ENCODE peak calls at places on chromosomes 6 and 20, in four cellular contexts. One of them, this sample, is unnamed.
A peak's percentile ranks its signal among the peaks of the same experiment; 100 is the strongest.

GRCh38 chr20:8007490-8007889 is 12.1 kb downstream of the TMX4 start:
- DNase-seq in sigmoid colon: no peak
- DNase-seq in H54: no peak
- DNase-seq in body of pancreas: no peak
- DNase-seq in this sample: no peak

GRCh38 chr6:77669913-77670312 is 17.1 kb downstream of the MEI4 start:
- DNase-seq in sigmoid colon: no peak
- DNase-seq in H54: no peak
- DNase-seq in body of pancreas: no peak
- DNase-seq in this sample: no peak

GRCh38 chr6:35674594-35674993 is 14.1 kb downstream of the FKBP5 start:
- DNase-seq in sigmoid colon: no peak
- DNase-seq in H54: no peak
- DNase-seq in body of pancreas: no peak
- DNase-seq in this sample: no peak

GRCh38 chr6:158219229-158219628 is 51.1 kb downstream of the GTF2H5 start:
- DNase-seq in sigmoid colon: no peak
- DNase-seq in H54: peak; percentile 39
- DNase-seq in body of pancreas: no peak
- DNase-seq in this sample: no peak

GRCh38 chr20:60022849-60023248 is 64.6 kb downstream of the CDH26 start:
- DNase-seq in sigmoid colon: no peak
- DNase-seq in H54: no peak
- DNase-seq in body of pancreas: no peak
- DNase-seq in this sample: no peak

GRCh38 chr6:118558811-118559217 is 10.7 kb downstream of the PLN start:
- DNase-seq in sigmoid colon: no peak
- DNase-seq in H54: no peak
- DNase-seq in body of pancreas: no peak
- DNase-seq in this sample: no peak

GRCh38 chr6:150293423-150294280 is 75.2 kb upstream of the IYD start:
- DNase-seq in sigmoid colon: no peak
- DNase-seq in H54: peak; percentile 14
- DNase-seq in body of pancreas: no peak
- DNase-seq in this sample: no peak

GRCh38 chr6:116399287-116399686 is 28.5 kb downstream of the DSE start:
- DNase-seq in sigmoid colon: no peak
- DNase-seq in H54: no peak
- DNase-seq in body of pancreas: no peak
- DNase-seq in this sample: no peak

GRCh38 chr6:39239527-39240154 is 10.4 kb upstream of the KCNK5 start:
- DNase-seq in sigmoid colon: peak; percentile 68
- DNase-seq in H54: no peak
- DNase-seq in body of pancreas: no peak
- DNase-seq in this sample: no peak

GRCh38 chr6:91483415-91483814 is 896.5 kb upstream of the MAP3K7 start:
- DNase-seq in sigmoid colon: no peak
- DNase-seq in H54: no peak
- DNase-seq in body of pancreas: no peak
- DNase-seq in this sample: no peak

GRCh38 chr20:4740774-4741431 is 19.2 kb downstream of the PRND start:
- DNase-seq in sigmoid colon: no peak
- DNase-seq in H54: peak; percentile 30
- DNase-seq in body of pancreas: peak; percentile 49
- DNase-seq in this sample: no peak

GRCh38 chr20:64049060-64049886 is at the start of gene SOX18:
- DNase-seq in sigmoid colon: no peak
- DNase-seq in H54: no peak
- DNase-seq in body of pancreas: no peak
- DNase-seq in this sample: peak; percentile 76

GRCh38 chr20:63706852-63707557 is 771 bp downstream of the ARFRP1 start:
- DNase-seq in sigmoid colon: peak; percentile 73
- DNase-seq in H54: peak; percentile 62
- DNase-seq in body of pancreas: peak; percentile 42
- DNase-seq in this sample: peak; percentile 45

GRCh38 chr6:88566746-88567534 is 396.5 kb downstream of the RNGTT start:
- DNase-seq in sigmoid colon: no peak
- DNase-seq in H54: no peak
- DNase-seq in body of pancreas: no peak
- DNase-seq in this sample: no peak

GRCh38 chr6:107318100-107318736 is 141.1 kb downstream of the PDSS2 start:
- DNase-seq in sigmoid colon: no peak
- DNase-seq in H54: peak; percentile 12
- DNase-seq in body of pancreas: peak; percentile 45
- DNase-seq in this sample: peak; percentile 58

GRCh38 chr6:169932491-169932890 is 181.1 kb downstream of the ERMARD start:
- DNase-seq in sigmoid colon: no peak
- DNase-seq in H54: no peak
- DNase-seq in body of pancreas: no peak
- DNase-seq in this sample: no peak

GRCh38 chr6:13338038-13338437 is 9.7 kb upstream of the TBC1D7 start:
- DNase-seq in sigmoid colon: no peak
- DNase-seq in H54: no peak
- DNase-seq in body of pancreas: no peak
- DNase-seq in this sample: no peak

GRCh38 chr6:144265390-144265789 is 19.7 kb upstream of the UTRN start:
- DNase-seq in sigmoid colon: no peak
- DNase-seq in H54: peak; percentile 5
- DNase-seq in body of pancreas: no peak
- DNase-seq in this sample: no peak

GRCh38 chr20:4234128-4234527 is 218.8 kb upstream of the RNF24 start:
- DNase-seq in sigmoid colon: no peak
- DNase-seq in H54: no peak
- DNase-seq in body of pancreas: peak; percentile 43
- DNase-seq in this sample: no peak

GRCh38 chr20:36792422-36792821 is 18.9 kb upstream of the DSN1 start:
- DNase-seq in sigmoid colon: no peak
- DNase-seq in H54: peak; percentile 78
- DNase-seq in body of pancreas: no peak
- DNase-seq in this sample: peak; percentile 41

GRCh38 chr6:35804996-35805736 is at the start of gene LHFPL5:
- DNase-seq in sigmoid colon: no peak
- DNase-seq in H54: no peak
- DNase-seq in body of pancreas: peak; percentile 72
- DNase-seq in this sample: peak; percentile 45

GRCh38 chr6:84432616-84433015 is 205.2 kb upstream of the CEP162 start:
- DNase-seq in sigmoid colon: no peak
- DNase-seq in H54: no peak
- DNase-seq in body of pancreas: no peak
- DNase-seq in this sample: no peak

GRCh38 chr20:3239026-3239866 is at the start of gene SLC4A11:
- DNase-seq in sigmoid colon: no peak
- DNase-seq in H54: peak; percentile 85
- DNase-seq in body of pancreas: peak; percentile 56
- DNase-seq in this sample: peak; percentile 81

GRCh38 chr6:15077964-15078363 is 167.9 kb upstream of the JARID2 start:
- DNase-seq in sigmoid colon: no peak
- DNase-seq in H54: no peak
- DNase-seq in body of pancreas: no peak
- DNase-seq in this sample: no peak

GRCh38 chr6:50091641-50092040 is 41.9 kb upstream of the DEFB112 start:
- DNase-seq in sigmoid colon: no peak
- DNase-seq in H54: no peak
- DNase-seq in body of pancreas: no peak
- DNase-seq in this sample: no peak

GRCh38 chr20:32580970-32581838 is 3.9 kb downstream of the NOL4L start:
- DNase-seq in sigmoid colon: no peak
- DNase-seq in H54: no peak
- DNase-seq in body of pancreas: no peak
- DNase-seq in this sample: no peak

GRCh38 chr6:169231790-169232506 is 21.7 kb downstream of the THBS2 start:
- DNase-seq in sigmoid colon: peak; percentile 66
- DNase-seq in H54: no peak
- DNase-seq in body of pancreas: no peak
- DNase-seq in this sample: no peak

GRCh38 chr20:59571591-59572314 is 32.6 kb upstream of the PHACTR3 start:
- DNase-seq in sigmoid colon: peak; percentile 80
- DNase-seq in H54: peak; percentile 75
- DNase-seq in body of pancreas: peak; percentile 61
- DNase-seq in this sample: peak; percentile 77

GRCh38 chr6:20242397-20242796 is 30.1 kb upstream of the MBOAT1 start:
- DNase-seq in sigmoid colon: no peak
- DNase-seq in H54: no peak
- DNase-seq in body of pancreas: no peak
- DNase-seq in this sample: no peak

GRCh38 chr6:139713911-139714527 is 339.6 kb upstream of the CITED2 start:
- DNase-seq in sigmoid colon: no peak
- DNase-seq in H54: no peak
- DNase-seq in body of pancreas: no peak
- DNase-seq in this sample: no peak

GRCh38 chr20:40650707-40651106 is 38.3 kb downstream of the MAFB start:
- DNase-seq in sigmoid colon: no peak
- DNase-seq in H54: no peak
- DNase-seq in body of pancreas: no peak
- DNase-seq in this sample: no peak

GRCh38 chr6:170097505-170098427 is 193.1 kb downstream of the DLL1 start:
- DNase-seq in sigmoid colon: peak; percentile 41
- DNase-seq in H54: no peak
- DNase-seq in body of pancreas: peak; percentile 7
- DNase-seq in this sample: peak; percentile 19

GRCh38 chr6:32659856-32660595 is 6.4 kb downstream of the HLA-DQB1 start:
- DNase-seq in sigmoid colon: no peak
- DNase-seq in H54: no peak
- DNase-seq in body of pancreas: no peak
- DNase-seq in this sample: no peak
- TF ChIP-seq POLR2A in sigmoid colon: no peak
- TF ChIP-seq POLR2A in H54: no peak
- TF ChIP-seq POLR2A in body of pancreas: no peak
- TF ChIP-seq POLR2A in this sample: no peak

DNA sequence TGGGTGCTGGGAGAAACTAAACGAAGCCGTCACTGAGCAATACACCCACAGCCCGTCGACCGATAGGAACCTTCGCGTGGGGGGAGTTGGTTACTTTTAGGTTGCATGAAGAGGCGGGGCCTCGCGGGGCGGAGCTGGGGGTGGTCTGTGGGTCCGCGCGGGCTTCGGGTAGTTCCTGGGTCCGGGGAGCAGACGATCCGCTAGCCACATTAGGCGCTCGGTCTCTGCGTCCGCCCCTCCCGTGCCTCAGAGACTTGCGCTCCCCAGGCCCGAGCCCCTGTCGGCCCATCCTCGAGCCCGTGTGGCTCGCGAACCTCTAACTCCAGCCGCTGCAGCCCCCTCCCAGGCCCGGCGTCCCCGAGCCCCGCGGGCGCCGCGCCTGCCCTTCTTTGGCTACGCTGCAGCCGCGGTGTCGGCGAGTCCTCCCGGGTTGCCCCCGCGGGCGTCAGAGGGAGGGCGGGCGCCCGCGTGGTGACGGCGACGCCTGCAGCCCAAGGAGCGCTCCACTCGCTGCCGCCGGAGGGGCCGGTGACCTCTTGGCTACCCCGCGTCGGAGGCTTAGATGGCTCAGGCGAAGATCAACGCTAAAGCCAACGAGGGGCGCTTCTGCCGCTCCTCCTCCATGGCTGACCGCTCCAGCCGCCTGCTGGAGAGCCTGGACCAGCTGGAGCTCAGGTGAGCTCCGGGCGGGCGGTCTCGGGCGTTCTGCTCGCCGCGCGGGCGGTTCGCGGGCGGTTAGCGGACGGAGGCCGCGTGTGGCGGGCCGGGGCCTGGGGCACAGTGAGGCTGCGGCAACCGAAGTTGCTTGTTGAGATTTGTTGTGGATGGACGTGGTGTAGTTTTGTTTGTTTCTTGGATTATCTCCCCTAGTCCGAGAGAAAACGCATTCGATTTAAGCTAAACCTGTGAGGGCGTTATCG is at the start of gene BAG2:
- DNase-seq in sigmoid colon: peak; percentile 97
- DNase-seq in H54: peak; percentile 91
- DNase-seq in body of pancreas: peak; percentile 80
- DNase-seq in this sample: peak; percentile 93
- TF ChIP-seq POLR2A in sigmoid colon: peak; percentile 75
- TF ChIP-seq POLR2A in H54: peak; percentile 83
- TF ChIP-seq POLR2A in body of pancreas: peak; percentile 61
- TF ChIP-seq POLR2A in this sample: no peak

GRCh38 chr6:42315220-42315990 is 97.7 kb upstream of the MRPS10 start:
- DNase-seq in sigmoid colon: no peak
- DNase-seq in H54: no peak
- DNase-seq in body of pancreas: no peak
- DNase-seq in this sample: no peak

GRCh38 chr6:42316981-42317380 is 99.3 kb upstream of the MRPS10 start:
- DNase-seq in sigmoid colon: no peak
- DNase-seq in H54: no peak
- DNase-seq in body of pancreas: no peak
- DNase-seq in this sample: no peak

GRCh38 chr6:42315991-42316378 is 98.3 kb upstream of the MRPS10 start:
- DNase-seq in sigmoid colon: no peak
- DNase-seq in H54: peak; percentile 73
- DNase-seq in body of pancreas: no peak
- DNase-seq in this sample: no peak

GRCh38 chr6:42314571-42314950 is 96.9 kb upstream of the MRPS10 start:
- DNase-seq in sigmoid colon: no peak
- DNase-seq in H54: no peak
- DNase-seq in body of pancreas: no peak
- DNase-seq in this sample: no peak

DNA sequence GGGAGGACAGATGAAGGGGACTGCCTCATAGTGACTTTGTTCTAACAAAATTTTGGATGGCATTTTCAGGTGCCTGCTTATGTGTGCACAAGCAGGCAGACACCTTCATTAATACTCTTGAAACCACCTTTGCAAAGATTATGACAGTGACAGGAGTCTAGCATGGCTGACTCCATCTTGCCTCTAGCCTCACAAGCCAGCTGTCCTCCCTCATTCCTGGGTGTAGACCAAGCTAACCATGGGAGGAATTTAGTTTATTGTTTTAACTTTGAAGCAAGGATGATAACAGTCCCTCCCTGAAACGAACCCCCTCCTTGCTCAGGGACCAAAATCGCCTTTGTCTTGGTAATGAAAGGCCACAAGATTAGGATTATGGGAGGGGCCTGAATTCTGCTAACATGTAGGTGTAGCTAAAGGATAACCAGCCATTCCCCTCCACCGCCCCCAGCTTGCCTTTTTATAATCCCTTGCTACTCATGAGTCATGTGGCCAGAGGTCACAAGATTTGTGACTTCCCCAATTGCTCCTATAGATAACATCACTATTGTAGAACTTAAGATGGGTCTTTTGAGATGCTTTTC is 98.8 kb upstream of the MRPS10 start:
- DNase-seq in sigmoid colon: no peak
- DNase-seq in H54: no peak
- DNase-seq in body of pancreas: no peak
- DNase-seq in this sample: no peak
- TF ChIP-seq POLR2A in sigmoid colon: no peak
- TF ChIP-seq POLR2A in H54: no peak
- TF ChIP-seq POLR2A in body of pancreas: no peak
- TF ChIP-seq POLR2A in this sample: no peak

GRCh38 chr20:34871320-34871926 is 1.2 kb downstream of the GGT7 start:
- DNase-seq in sigmoid colon: no peak
- DNase-seq in H54: no peak
- DNase-seq in body of pancreas: no peak
- DNase-seq in this sample: no peak

GRCh38 chr20:34871966-34872603 is 571 bp downstream of the GGT7 start:
- DNase-seq in sigmoid colon: no peak
- DNase-seq in H54: no peak
- DNase-seq in body of pancreas: no peak
- DNase-seq in this sample: no peak

GRCh38 chr20:34874094-34874654 is 1.5 kb upstream of the GGT7 start:
- DNase-seq in sigmoid colon: peak; percentile 88
- DNase-seq in H54: peak; percentile 84
- DNase-seq in body of pancreas: peak; percentile 82
- DNase-seq in this sample: peak; percentile 80

GRCh38 chr20:34873583-34874093 is 982 bp upstream of the GGT7 start:
- DNase-seq in sigmoid colon: no peak
- DNase-seq in H54: no peak
- DNase-seq in body of pancreas: no peak
- DNase-seq in this sample: no peak

GRCh38 chr20:34872604-34873224 is at the start of gene GGT7:
- DNase-seq in sigmoid colon: peak; percentile 91
- DNase-seq in H54: peak; percentile 76
- DNase-seq in body of pancreas: peak; percentile 86
- DNase-seq in this sample: peak; percentile 88
- TF ChIP-seq POLR2A in sigmoid colon: peak; percentile 17
- TF ChIP-seq POLR2A in H54: peak; percentile 61
- TF ChIP-seq POLR2A in body of pancreas: peak; percentile 71
- TF ChIP-seq POLR2A in this sample: no peak